ENCODE peak calls at places on chromosomes 4 and X, in six cellular contexts. W is neuronal stem cell, K is DND-41, P is left lung, Y is aorta, V is mammary epithelial cell. X is an unnamed sample.

GRCh38 chr4:81562093-81562492 is 90.4 kb upstream of the RASGEF1B start:
- DNase-seq in P (no peak), Y (no peak), V (no peak), K (no peak), W (no peak), X (peak)

GRCh38 chrX:104013606-104014005 is at the start of gene H2BW1:
- DNase-seq in V (no peak), K (no peak), Y (no peak), W (no peak), P (no peak), X (no peak)

GRCh38 chrX:133685806-133686205 is 270.5 kb upstream of the GPC4 start:
- DNase-seq in P (no peak), Y (no peak), K (peak), W (no peak), V (no peak), X (peak)

GRCh38 chr4:28373601-28374000 is 1513.0 kb downstream of the STIM2 start:
- DNase-seq in V (peak), P (no peak), Y (no peak), K (no peak), W (no peak), X (no peak)

GRCh38 chr4:53734584-53735363 is 143.5 kb upstream of the LNX1 start:
- DNase-seq in P (no peak), Y (no peak), W (no peak), K (no peak), V (peak), X (no peak)

GRCh38 chrX:110331444-110332025 is 13.7 kb upstream of the AMMECR1 start:
- DNase-seq in V (no peak), W (no peak), P (no peak), Y (no peak), K (no peak), X (no peak)

GRCh38 chrX:108199691-108200090 is 108.1 kb downstream of the ATG4A start:
- DNase-seq in W (no peak), K (peak), Y (no peak), V (peak), P (no peak), X (peak)

GRCh38 chr4:41044165-41044564 is 170.2 kb downstream of the APBB2 start:
- DNase-seq in W (no peak), P (no peak), K (no peak), V (no peak), Y (no peak), X (no peak)

GRCh38 chrX:102517331-102517730 is 792 bp upstream of the TMSB15A start:
- DNase-seq in P (no peak), Y (no peak), W (no peak), V (peak), K (no peak), X (peak)
- H3K4me3 ChIP-seq in P (no peak), Y (no peak), W (no peak), V (no peak), K (no peak), X (no peak)

DNA sequence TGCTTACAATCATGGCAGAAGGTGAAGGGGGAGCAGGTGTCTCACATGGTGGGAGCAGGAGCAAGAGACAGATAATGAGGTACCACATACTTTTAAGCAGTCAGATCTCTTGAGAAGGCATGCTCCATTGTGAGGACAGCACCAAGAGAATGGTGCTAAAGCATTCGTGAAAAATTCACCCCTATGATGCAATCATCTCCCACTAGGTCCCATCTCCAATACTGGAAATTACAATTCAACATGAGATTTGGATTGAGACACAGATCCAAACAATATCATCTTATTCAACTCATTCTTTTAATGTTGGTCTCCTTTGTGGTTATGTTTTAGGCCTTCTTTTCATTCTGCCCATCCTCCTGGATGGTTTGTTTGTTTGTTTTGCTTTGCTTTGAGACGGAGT is 54.1 kb upstream of the PDLIM5 start:
- DNase-seq in P (no peak), V (no peak), K (no peak), Y (no peak), W (no peak), X (no peak)
- H3K4me3 ChIP-seq in P (no peak), V (no peak), K (no peak), Y (no peak), W (no peak), X (no peak)

GRCh38 chrX:102126863-102127262 is 1.4 kb downstream of the TCEAL2 start:
- DNase-seq in W (no peak), Y (no peak), K (no peak), P (no peak), V (no peak), X (no peak)
- H3K4me3 ChIP-seq in W (no peak), Y (no peak), K (no peak), P (no peak), V (no peak), X (no peak)

GRCh38 chrX:55056820-55057690 is 17.8 kb upstream of the PAGE2B start:
- DNase-seq in Y (no peak), P (no peak), K (peak), V (no peak), W (no peak), X (peak)
- H3K4me3 ChIP-seq in Y (no peak), P (no peak), K (no peak), V (no peak), W (no peak), X (no peak)

GRCh38 chr4:147042046-147042445 is 96.4 kb upstream of the TTC29 start:
- DNase-seq in V (no peak), K (no peak), Y (no peak), P (no peak), W (no peak), X (no peak)
- H3K4me3 ChIP-seq in V (no peak), K (no peak), Y (no peak), P (no peak), W (no peak), X (no peak)

DNA sequence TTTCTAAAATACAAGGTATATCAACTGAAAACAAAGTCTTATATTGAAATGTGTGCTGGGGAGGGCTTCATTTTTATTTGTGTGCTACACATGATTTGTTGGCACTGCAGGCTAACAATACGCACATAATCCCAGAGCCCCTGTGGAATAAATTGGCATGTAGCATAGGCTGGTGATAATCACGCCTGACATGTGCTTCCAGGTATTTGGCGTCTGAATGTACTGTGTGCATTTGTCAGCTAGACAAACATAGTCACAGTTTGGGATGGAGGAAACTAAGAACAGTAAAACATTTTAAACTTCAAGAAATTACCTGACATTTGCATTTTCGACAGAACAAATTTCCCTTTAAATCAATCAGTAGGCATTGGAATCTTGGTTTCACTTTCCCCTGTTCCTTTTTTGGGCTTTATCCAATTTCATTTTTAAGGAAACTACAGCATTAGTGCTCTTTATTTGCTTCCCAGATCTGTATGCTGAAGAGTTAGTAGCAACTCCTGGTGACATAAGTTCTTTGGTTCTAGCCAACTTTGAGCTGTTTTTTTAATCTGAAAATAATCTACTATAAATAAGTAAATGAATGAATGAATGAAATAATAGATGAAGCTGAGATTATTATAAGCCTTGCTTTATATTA is 472.3 kb downstream of the PDHA2 start:
- DNase-seq in W (no peak), V (no peak), K (no peak), Y (no peak), P (no peak), X (no peak)
- H3K4me3 ChIP-seq in W (no peak), V (no peak), K (no peak), Y (peak), P (no peak), X (no peak)

GRCh38 chr4:169271692-169272007 is 894 bp upstream of the SH3RF1 start:
- DNase-seq in W (no peak), K (no peak), P (no peak), Y (no peak), V (no peak), X (no peak)
- H3K4me3 ChIP-seq in W (peak), K (no peak), P (peak), Y (peak), V (peak), X (no peak)

X was measured in Jurkat, Clone E6-1.